ENCODE peak calls at places on chromosomes 4 and X, in four cellular contexts. One of them, this sample, is unnamed.

GRCh38 chr4:112938461-112939058 is 110.9 kb upstream of the ANK2 start:
- DNase-seq in WTC11: no peak
- DNase-seq in HepG2: peak; percentile 14
- DNase-seq in GM12878: no peak
- DNase-seq in this sample: peak; percentile 10

GRCh38 chrX:44483965-44484606 is 58.6 kb downstream of the FUNDC1 start:
- DNase-seq in WTC11: no peak
- DNase-seq in HepG2: no peak
- DNase-seq in GM12878: no peak
- DNase-seq in this sample: peak; percentile 32

GRCh38 chr4:52299120-52299519 is 248.0 kb downstream of the SPATA18 start:
- DNase-seq in WTC11: no peak
- DNase-seq in HepG2: no peak
- DNase-seq in GM12878: no peak
- DNase-seq in this sample: no peak

GRCh38 chr4:98687876-98688275 is 29.5 kb upstream of the TSPAN5 start:
- DNase-seq in WTC11: no peak
- DNase-seq in HepG2: no peak
- DNase-seq in GM12878: no peak
- DNase-seq in this sample: no peak

GRCh38 chr4:47513493-47513892 is 28.4 kb downstream of the ATP10D start:
- DNase-seq in WTC11: no peak
- DNase-seq in HepG2: no peak
- DNase-seq in GM12878: no peak
- DNase-seq in this sample: no peak

GRCh38 chrX:150966235-150966634 is 16.9 kb upstream of the HMGB3 start:
- DNase-seq in WTC11: no peak
- DNase-seq in HepG2: no peak
- DNase-seq in GM12878: no peak
- DNase-seq in this sample: no peak

GRCh38 chr4:185115827-185116232 is 27.2 kb upstream of the SLC25A4 start:
- DNase-seq in WTC11: peak; percentile 66
- DNase-seq in HepG2: peak; percentile 79
- DNase-seq in GM12878: no peak
- DNase-seq in this sample: peak; percentile 91

GRCh38 chr4:38867478-38868054 is at the start of gene FAM114A1:
- DNase-seq in WTC11: peak; percentile 61
- DNase-seq in HepG2: peak; percentile 51
- DNase-seq in GM12878: no peak
- DNase-seq in this sample: peak; percentile 95

GRCh38 chr4:104941661-104942062 is 205.0 kb upstream of the TET2 start:
- DNase-seq in WTC11: no peak
- DNase-seq in HepG2: no peak
- DNase-seq in GM12878: peak; percentile 37
- DNase-seq in this sample: no peak

GRCh38 chrX:68827848-68828562 is 816 bp upstream of the EFNB1 start:
- DNase-seq in WTC11: peak; percentile 89
- DNase-seq in HepG2: peak; percentile 55
- DNase-seq in GM12878: no peak
- DNase-seq in this sample: peak; percentile 69

GRCh38 chr4:57291911-57292310 is 181.7 kb upstream of the IGFBP7 start:
- DNase-seq in WTC11: no peak
- DNase-seq in HepG2: no peak
- DNase-seq in GM12878: no peak
- DNase-seq in this sample: no peak

GRCh38 chrX:115553171-115553570 is 7.8 kb upstream of the PLS3 start:
- DNase-seq in WTC11: no peak
- DNase-seq in HepG2: no peak
- DNase-seq in GM12878: no peak
- DNase-seq in this sample: no peak

GRCh38 chr4:92600638-92601037 is 296.9 kb downstream of the GRID2 start:
- DNase-seq in WTC11: peak; percentile 52
- DNase-seq in HepG2: peak; percentile 3
- DNase-seq in GM12878: no peak
- DNase-seq in this sample: no peak

GRCh38 chr4:110516106-110516922 is 40.4 kb downstream of the ENPEP start:
- DNase-seq in WTC11: peak; percentile 81
- DNase-seq in HepG2: peak; percentile 68
- DNase-seq in GM12878: peak; percentile 30
- DNase-seq in this sample: peak; percentile 67

GRCh38 chr4:86554641-86555040 is 39.5 kb upstream of the PTPN13 start:
- DNase-seq in WTC11: no peak
- DNase-seq in HepG2: no peak
- DNase-seq in GM12878: no peak
- DNase-seq in this sample: no peak

GRCh38 chr4:128573781-128574508 is 235.6 kb upstream of the JADE1 start:
- DNase-seq in WTC11: no peak
- DNase-seq in HepG2: peak; percentile 70
- DNase-seq in GM12878: no peak
- DNase-seq in this sample: no peak

GRCh38 chr4:7295917-7296660 is 103.8 kb downstream of the SORCS2 start:
- DNase-seq in WTC11: peak; percentile 54
- DNase-seq in HepG2: no peak
- DNase-seq in GM12878: no peak
- DNase-seq in this sample: peak; percentile 35

GRCh38 chr4:182555997-182556418 is 312.8 kb downstream of the TENM3 start:
- DNase-seq in WTC11: no peak
- DNase-seq in HepG2: no peak
- DNase-seq in GM12878: no peak
- DNase-seq in this sample: no peak

GRCh38 chr4:154088741-154089140 is 299.9 kb upstream of the SFRP2 start:
- DNase-seq in WTC11: no peak
- DNase-seq in HepG2: no peak
- DNase-seq in GM12878: no peak
- DNase-seq in this sample: no peak

GRCh38 chrX:133307637-133308485 is 89.7 kb upstream of the TFDP3 start:
- DNase-seq in WTC11: peak; percentile 52
- DNase-seq in HepG2: no peak
- DNase-seq in GM12878: no peak
- DNase-seq in this sample: no peak

GRCh38 chr4:95219109-95219508 is 329.7 kb downstream of the UNC5C start:
- DNase-seq in WTC11: no peak
- DNase-seq in HepG2: no peak
- DNase-seq in GM12878: no peak
- DNase-seq in this sample: no peak

GRCh38 chr4:25654971-25655963 is at the start of gene SLC34A2:
- DNase-seq in WTC11: peak; percentile 85
- DNase-seq in HepG2: peak; percentile 7
- DNase-seq in GM12878: no peak
- DNase-seq in this sample: no peak

GRCh38 chr4:17218801-17219200 is 293.1 kb downstream of the QDPR start:
- DNase-seq in WTC11: no peak
- DNase-seq in HepG2: no peak
- DNase-seq in GM12878: no peak
- DNase-seq in this sample: no peak

GRCh38 chr4:15653864-15654391 is 1.2 kb downstream of the FBXL5 start:
- DNase-seq in WTC11: no peak
- DNase-seq in HepG2: peak; percentile 31
- DNase-seq in GM12878: no peak
- DNase-seq in this sample: peak; percentile 80

GRCh38 chr4:156608651-156609050 is 362.9 kb downstream of the PDGFC start:
- DNase-seq in WTC11: no peak
- DNase-seq in HepG2: no peak
- DNase-seq in GM12878: no peak
- DNase-seq in this sample: no peak

GRCh38 chr4:156607198-156607498 is 364.5 kb downstream of the PDGFC start:
- DNase-seq in WTC11: no peak
- DNase-seq in HepG2: no peak
- DNase-seq in GM12878: no peak
- DNase-seq in this sample: no peak

GRCh38 chr4:156606444-156607197 is 365.0 kb downstream of the PDGFC start:
- DNase-seq in WTC11: no peak
- DNase-seq in HepG2: no peak
- DNase-seq in GM12878: no peak
- DNase-seq in this sample: no peak

GRCh38 chr4:156614536-156614935 is 357.1 kb downstream of the PDGFC start:
- DNase-seq in WTC11: no peak
- DNase-seq in HepG2: no peak
- DNase-seq in GM12878: no peak
- DNase-seq in this sample: no peak

GRCh38 chr4:156609421-156609820 is 362.2 kb downstream of the PDGFC start:
- DNase-seq in WTC11: no peak
- DNase-seq in HepG2: no peak
- DNase-seq in GM12878: no peak
- DNase-seq in this sample: no peak
- TF ChIP-seq TCF7 in WTC11: no peak
- TF ChIP-seq TCF7 in HepG2: no peak
- TF ChIP-seq TCF7 in GM12878: no peak
- TF ChIP-seq TCF7 in this sample: no peak

GRCh38 chr4:141647982-141648381 is 11.6 kb downstream of the IL15 start:
- DNase-seq in WTC11: no peak
- DNase-seq in HepG2: no peak
- DNase-seq in GM12878: no peak
- DNase-seq in this sample: no peak

GRCh38 chr4:141654098-141654497 is 17.7 kb downstream of the IL15 start:
- DNase-seq in WTC11: peak; percentile 62
- DNase-seq in HepG2: no peak
- DNase-seq in GM12878: no peak
- DNase-seq in this sample: peak; percentile 29

GRCh38 chr4:141656031-141656430 is 19.6 kb downstream of the IL15 start:
- DNase-seq in WTC11: no peak
- DNase-seq in HepG2: no peak
- DNase-seq in GM12878: no peak
- DNase-seq in this sample: no peak

GRCh38 chr4:141657550-141657949 is 21.2 kb downstream of the IL15 start:
- DNase-seq in WTC11: no peak
- DNase-seq in HepG2: no peak
- DNase-seq in GM12878: no peak
- DNase-seq in this sample: no peak

GRCh38 chr4:141652161-141652778 is 15.9 kb downstream of the IL15 start:
- DNase-seq in WTC11: no peak
- DNase-seq in HepG2: no peak
- DNase-seq in GM12878: no peak
- DNase-seq in this sample: no peak
- TF ChIP-seq TCF7 in WTC11: no peak
- TF ChIP-seq TCF7 in HepG2: no peak
- TF ChIP-seq TCF7 in GM12878: no peak
- TF ChIP-seq TCF7 in this sample: no peak

DNA sequence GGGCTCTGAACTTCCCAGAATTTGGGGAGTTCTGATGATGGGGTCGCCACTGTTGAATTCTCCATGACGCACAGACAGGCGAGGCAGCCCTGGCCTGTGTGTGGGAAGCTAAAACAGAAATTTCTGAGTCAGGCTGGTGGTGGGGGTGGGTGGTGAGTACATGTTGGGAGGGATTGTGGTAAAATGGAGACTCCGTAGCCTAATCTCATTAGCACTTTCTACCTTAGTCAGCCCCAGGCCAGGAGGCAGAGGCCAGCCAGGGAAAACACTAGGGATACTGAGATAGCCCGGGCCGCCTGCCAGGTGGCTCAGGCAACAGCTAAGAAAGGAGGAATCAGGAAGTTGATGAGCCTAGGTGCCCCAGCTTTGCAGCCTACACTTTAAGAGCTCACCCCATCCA is 39.3 kb upstream of the NHSL2 start:
- DNase-seq in WTC11: no peak
- DNase-seq in HepG2: no peak
- DNase-seq in GM12878: no peak
- DNase-seq in this sample: no peak
- TF ChIP-seq TCF7 in WTC11: no peak
- TF ChIP-seq TCF7 in HepG2: no peak
- TF ChIP-seq TCF7 in GM12878: no peak
- TF ChIP-seq TCF7 in this sample: no peak

DNA sequence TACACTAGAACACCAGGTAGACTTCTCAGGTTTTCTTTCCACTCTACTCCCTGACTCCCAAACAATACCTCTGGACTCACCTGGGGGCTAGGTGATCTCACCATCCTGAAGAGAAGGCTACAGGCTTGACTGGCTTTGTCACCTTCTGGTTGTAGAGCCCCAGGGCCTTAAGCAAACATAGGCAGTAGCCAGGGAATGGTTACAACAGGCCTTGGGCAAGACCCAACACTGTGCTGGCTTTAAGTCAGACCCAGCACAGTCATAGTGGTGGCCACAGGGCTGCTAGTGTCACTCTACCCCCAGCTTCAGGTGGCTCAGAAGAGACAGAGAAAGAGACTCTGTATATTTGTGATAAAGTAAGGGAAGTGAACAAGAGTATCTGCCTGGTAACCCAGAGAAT is 118.1 kb upstream of the EMCN start:
- DNase-seq in WTC11: no peak
- DNase-seq in HepG2: no peak
- DNase-seq in GM12878: no peak
- DNase-seq in this sample: no peak
- TF ChIP-seq TCF7 in WTC11: no peak
- TF ChIP-seq TCF7 in HepG2: no peak
- TF ChIP-seq TCF7 in GM12878: no peak
- TF ChIP-seq TCF7 in this sample: no peak

GRCh38 chr4:1043658-1044468 is 32.4 kb downstream of the FGFRL1 start:
- DNase-seq in WTC11: peak; percentile 59
- DNase-seq in HepG2: peak; percentile 84
- DNase-seq in GM12878: no peak
- DNase-seq in this sample: peak; percentile 96
- TF ChIP-seq TCF7 in WTC11: no peak
- TF ChIP-seq TCF7 in HepG2: no peak
- TF ChIP-seq TCF7 in GM12878: no peak
- TF ChIP-seq TCF7 in this sample: no peak

GRCh38 chr4:80201326-80202151 is 4.2 kb downstream of the PRDM8 start:
- DNase-seq in WTC11: peak; percentile 29
- DNase-seq in HepG2: no peak
- DNase-seq in GM12878: no peak
- DNase-seq in this sample: no peak
- TF ChIP-seq TCF7 in WTC11: no peak
- TF ChIP-seq TCF7 in HepG2: no peak
- TF ChIP-seq TCF7 in GM12878: no peak
- TF ChIP-seq TCF7 in this sample: no peak

This sample was measured in K562.